ENCODE peak calls at places on chromosomes 1 and 21, in six cellular contexts. Y, W, J, D, I and H are unnamed samples.

GRCh38 chr1:62077821-62078220 is 116.8 kb upstream of the L1TD1 start:
- DNase-seq in W (no peak), I (no peak), D (no peak), Y (no peak), J (no peak), H (no peak)

GRCh38 chr21:35911412-35912191 is 148.7 kb downstream of the SETD4 start:
- DNase-seq in Y (no peak), I (no peak), W (no peak), J (no peak), D (no peak), H (no peak)

GRCh38 chr1:160168609-160169369 is 17.4 kb downstream of the ATP1A4 start:
- DNase-seq in Y (no peak), J (no peak), I (peak), W (no peak), D (no peak), H (no peak)

GRCh38 chr1:110243581-110243980 is 33.5 kb downstream of the KCNC4 start:
- DNase-seq in J (no peak), W (no peak), Y (no peak), I (no peak), D (peak), H (no peak)

GRCh38 chr1:6244401-6245054 is 549 bp downstream of the HES3 start:
- DNase-seq in I (no peak), D (no peak), W (no peak), J (no peak), Y (no peak), H (no peak)

GRCh38 chr1:211965108-211965805 is 70.1 kb downstream of the INTS7 start:
- DNase-seq in J (no peak), Y (no peak), W (no peak), D (peak), I (no peak), H (no peak)

GRCh38 chr1:70887936-70888335 is 159.7 kb downstream of the PTGER3 start:
- DNase-seq in Y (peak), I (no peak), D (no peak), W (no peak), J (no peak), H (no peak)

GRCh38 chr1:228753933-228754332 is 18.7 kb downstream of the RHOU start:
- DNase-seq in I (no peak), D (no peak), J (no peak), W (no peak), Y (no peak), H (no peak)

GRCh38 chr1:91611498-91611917 is 110.9 kb downstream of the CDC7 start:
- DNase-seq in D (no peak), Y (peak), J (no peak), W (no peak), I (peak), H (peak)

GRCh38 chr1:54372978-54373377 is 33.2 kb downstream of the SSBP3 start:
- DNase-seq in D (peak), Y (no peak), J (no peak), W (no peak), I (no peak), H (no peak)

GRCh38 chr1:119000371-119001180 is 12.4 kb upstream of the TBX15 start:
- DNase-seq in I (no peak), J (no peak), D (no peak), W (no peak), Y (no peak), H (no peak)

GRCh38 chr1:31216016-31216415 is 23.7 kb downstream of the NKAIN1 start:
- DNase-seq in I (peak), W (no peak), D (no peak), J (no peak), Y (peak), H (no peak)

GRCh38 chr1:181083842-181084605 is 4.5 kb upstream of the IER5 start:
- DNase-seq in J (peak), D (peak), Y (peak), I (no peak), W (no peak), H (no peak)

GRCh38 chr1:59041878-59042277 is 255.0 kb upstream of the FGGY start:
- DNase-seq in Y (no peak), D (no peak), W (no peak), I (peak), J (no peak), H (no peak)

GRCh38 chr1:119249283-119249682 is 108.8 kb upstream of the WARS2 start:
- DNase-seq in I (no peak), D (no peak), W (no peak), J (no peak), Y (no peak), H (no peak)

GRCh38 chr1:145717833-145718232 is 1.5 kb upstream of the CD160 start:
- DNase-seq in W (no peak), Y (no peak), I (no peak), J (no peak), D (no peak), H (no peak)
- H3K27ac ChIP-seq in W (no peak), Y (no peak), I (no peak), J (no peak), D (no peak), H (no peak)

GRCh38 chr1:182303778-182304177 is 87.8 kb downstream of the GLUL start:
- DNase-seq in W (no peak), D (no peak), I (no peak), Y (no peak), J (no peak), H (no peak)

GRCh38 chr1:182304218-182305016 is 87.2 kb downstream of the GLUL start:
- DNase-seq in I (no peak), J (no peak), D (no peak), Y (no peak), W (no peak), H (no peak)

GRCh38 chr1:182301026-182301436 is 90.6 kb downstream of the GLUL start:
- DNase-seq in J (no peak), D (peak), Y (no peak), W (no peak), I (no peak), H (no peak)

GRCh38 chr1:182299728-182300581 is 91.6 kb downstream of the GLUL start:
- DNase-seq in J (peak), I (peak), Y (peak), W (no peak), D (peak), H (peak)

GRCh38 chr1:182301467-182302198 is 90.0 kb downstream of the GLUL start:
- DNase-seq in J (no peak), W (no peak), Y (peak), I (peak), D (peak), H (no peak)
- TF ChIP-seq CTCF in J (no peak), W (no peak), Y (peak), I (no peak), D (no peak), H (no peak)

GRCh38 chr1:79117376-79117775 is 110.8 kb upstream of the ADGRL4 start:
- DNase-seq in I (peak), Y (no peak), W (no peak), J (no peak), D (no peak), H (no peak)
- H3K27ac ChIP-seq in I (no peak), Y (no peak), W (no peak), J (no peak), D (no peak), H (no peak)

DNA sequence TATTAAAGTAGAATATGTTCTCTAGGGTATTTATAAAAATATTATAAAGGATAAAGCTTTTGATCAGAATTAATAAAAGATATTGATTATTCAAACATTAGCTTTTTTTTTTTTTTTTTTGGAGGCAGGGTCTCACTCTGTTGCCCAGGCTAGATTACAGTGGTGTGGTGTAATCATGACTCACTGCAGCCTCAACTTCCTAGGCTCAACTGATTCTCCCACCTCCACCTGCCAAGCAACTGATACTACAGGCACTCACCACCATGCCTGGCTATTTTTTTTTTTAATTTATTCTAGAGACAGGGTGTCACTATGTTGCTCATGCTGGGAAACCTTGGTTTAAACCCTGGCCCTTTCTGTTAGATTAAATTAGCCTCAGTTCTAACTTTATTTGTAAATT is 188.3 kb downstream of the CLEC20A start:
- DNase-seq in W (no peak), D (no peak), I (no peak), J (no peak), Y (no peak), H (no peak)
- TF ChIP-seq CTCF in W (no peak), D (no peak), I (no peak), J (no peak), Y (no peak), H (no peak)

GRCh38 chr1:89723863-89724262 is 90.9 kb downstream of the LRRC8C start:
- DNase-seq in I (peak), D (peak), Y (no peak), W (no peak), J (peak), H (no peak)

GRCh38 chr1:89719502-89720306 is 86.8 kb downstream of the LRRC8C start:
- DNase-seq in W (no peak), J (no peak), Y (no peak), I (peak), D (peak), H (no peak)

GRCh38 chr1:89720839-89721238 is 87.9 kb downstream of the LRRC8C start:
- DNase-seq in I (no peak), Y (no peak), D (no peak), J (no peak), W (no peak), H (no peak)

GRCh38 chr1:89723144-89723543 is 90.2 kb downstream of the LRRC8C start:
- DNase-seq in I (no peak), J (no peak), D (no peak), Y (no peak), W (no peak), H (no peak)

GRCh38 chr1:89721351-89721750 is 88.4 kb downstream of the LRRC8C start:
- DNase-seq in W (no peak), I (peak), J (no peak), D (no peak), Y (no peak), H (peak)
- H3K27ac ChIP-seq in W (no peak), I (no peak), J (no peak), D (no peak), Y (no peak), H (no peak)

GRCh38 chr1:101993703-101994102 is 3.0 kb downstream of the OLFM3 start:
- DNase-seq in W (no peak), J (no peak), I (no peak), D (no peak), Y (no peak), H (no peak)
- TF ChIP-seq CTCF in W (no peak), J (no peak), I (no peak), D (no peak), Y (peak), H (no peak)

DNA sequence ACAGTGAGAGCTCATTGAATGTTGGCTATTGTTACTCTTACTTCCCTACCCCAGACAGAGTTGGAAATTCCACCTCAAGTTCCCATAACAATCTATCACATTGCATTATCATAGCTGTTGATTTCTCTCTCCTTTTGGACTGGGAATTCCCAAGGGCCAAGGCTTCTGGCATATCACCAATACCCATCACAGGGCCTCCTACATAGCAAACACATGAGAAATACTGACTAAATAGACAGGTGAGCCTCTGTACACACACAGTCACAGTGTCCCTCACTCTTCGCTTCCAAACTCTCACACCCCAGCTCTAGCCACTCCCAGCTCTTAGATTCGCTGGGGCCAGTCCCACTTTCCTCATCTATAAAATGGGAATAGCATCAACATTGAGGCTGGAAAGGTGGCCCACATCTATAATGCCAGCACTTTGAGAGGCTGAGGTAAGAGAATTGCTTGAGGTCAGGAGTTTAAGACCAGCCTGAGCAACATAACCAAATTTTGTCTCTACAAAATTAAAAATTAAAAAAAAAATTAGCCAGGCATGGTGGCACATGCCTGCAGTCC is 6.4 kb downstream of the PTAFR start:
- DNase-seq in Y (peak), J (no peak), I (no peak), W (no peak), D (no peak), H (no peak)
- H3K27ac ChIP-seq in Y (peak), J (no peak), I (no peak), W (no peak), D (no peak), H (no peak)

GRCh38 chr21:17513214-17514123 is 626 bp downstream of the CXADR start:
- DNase-seq in Y (peak), D (no peak), J (no peak), I (peak), W (no peak), H (peak)
- TF ChIP-seq CTCF in Y (peak), D (no peak), J (no peak), I (no peak), W (no peak), H (no peak)

DNA sequence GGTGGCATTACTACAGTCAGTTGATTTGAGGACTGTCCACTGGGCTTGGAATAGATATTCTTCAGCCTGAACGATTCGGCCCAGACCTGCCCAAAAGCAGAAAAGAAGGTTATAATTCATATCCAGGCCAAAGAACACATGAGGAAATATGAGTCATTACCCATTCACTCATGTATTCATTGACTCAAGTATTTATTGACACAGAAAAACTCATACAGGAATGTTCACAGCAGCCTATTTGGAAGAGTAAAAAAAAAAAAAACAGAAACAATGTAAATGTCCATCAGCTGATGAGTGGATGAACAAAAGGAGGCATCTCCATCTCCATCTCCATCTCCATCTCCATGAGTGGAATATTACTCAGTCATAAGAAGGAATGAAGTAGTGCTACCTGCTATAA is 15.9 kb downstream of the ZMYND12 start:
- DNase-seq in I (peak), W (peak), Y (no peak), D (no peak), J (no peak), H (peak)
- H3K27ac ChIP-seq in I (no peak), W (no peak), Y (peak), D (no peak), J (no peak), H (no peak)